ENCODE peak calls at places on chromosomes 7 and 10, in five cellular contexts. S is GM19239, R is RCC 7860, G is D341Med, N is epithelial cell of esophagus. X is an unnamed sample.

GRCh38 chr10:99658622-99659030 is 683 bp upstream of the ENTPD7 start:
- DNase-seq in S (no peak), R (no peak), G (no peak), N (peak), X (no peak)

GRCh38 chr7:158778476-158778875 is 50.8 kb downstream of the ESYT2 start:
- DNase-seq in S (no peak), R (no peak), G (no peak), N (no peak), X (no peak)

GRCh38 chr10:121324678-121325213 is 273.5 kb downstream of the FGFR2 start:
- DNase-seq in S (no peak), R (peak), G (no peak), N (peak), X (peak)

GRCh38 chr7:86257894-86258293 is 385.8 kb upstream of the GRM3 start:
- DNase-seq in S (no peak), R (no peak), G (no peak), N (no peak), X (no peak)

GRCh38 chr7:85928500-85928899 is 715.2 kb upstream of the GRM3 start:
- DNase-seq in S (no peak), R (no peak), G (no peak), N (no peak), X (no peak)

GRCh38 chr7:144401490-144401889 is 2.0 kb downstream of the NOBOX start:
- DNase-seq in S (no peak), R (no peak), G (no peak), N (no peak), X (no peak)

GRCh38 chr10:102334106-102334505 is 61.4 kb upstream of the NFKB2 start:
- DNase-seq in S (no peak), R (peak), G (no peak), N (no peak), X (no peak)

GRCh38 chr7:32070406-32071360 is at the start of gene PDE1C:
- DNase-seq in S (no peak), R (no peak), G (peak), N (no peak), X (no peak)

GRCh38 chr7:151867912-151868804 is 8.8 kb downstream of the PRKAG2 start:
- DNase-seq in S (no peak), R (no peak), G (no peak), N (no peak), X (no peak)

GRCh38 chr10:7717767-7718166 is 14.7 kb downstream of the ITIH2 start:
- DNase-seq in S (no peak), R (no peak), G (no peak), N (no peak), X (no peak)

GRCh38 chr7:80124870-80125269 is 9.8 kb upstream of the GNAI1 start:
- DNase-seq in S (no peak), R (no peak), G (no peak), N (no peak), X (no peak)

GRCh38 chr10:32417906-32418547 is 27.9 kb upstream of the CCDC7 start:
- DNase-seq in S (no peak), R (no peak), G (no peak), N (no peak), X (no peak)

GRCh38 chr10:74585231-74586087 is 240.9 kb upstream of the KAT6B start:
- DNase-seq in S (no peak), R (no peak), G (peak), N (no peak), X (no peak)

GRCh38 chr7:151254851-151255250 is 6.4 kb upstream of the SMARCD3 start:
- DNase-seq in S (no peak), R (no peak), G (no peak), N (no peak), X (no peak)

GRCh38 chr7:30038182-30038980 is 10.2 kb downstream of the PLEKHA8 start:
- DNase-seq in S (no peak), R (no peak), G (no peak), N (no peak), X (no peak)

GRCh38 chr7:14420768-14421167 is 431.3 kb upstream of the ETV1 start:
- DNase-seq in S (no peak), R (no peak), G (no peak), N (no peak), X (no peak)

GRCh38 chr10:63267414-63268138 is 134.4 kb downstream of the NRBF2 start:
- DNase-seq in S (no peak), R (peak), G (no peak), N (peak), X (no peak)

GRCh38 chr7:56026538-56026937 is 24.7 kb downstream of the PSPH start:
- DNase-seq in S (no peak), R (no peak), G (no peak), N (peak), X (peak)